ENCODE peak calls at places on chromosome 10, in seven cellular contexts. G is GM23248, V is mammary epithelial cell, N is pancreas, S is foreskin fibroblast, E is upper lobe of right lung, T is cardiac fibroblast. M is an unnamed sample.

GRCh38 chr10:29881336-29881751 is 178.0 kb downstream of the JCAD start:
- DNase-seq in E (no peak), S (peak; percentile 41), N (no peak), V (no peak), T (no peak), G (no peak), M (no peak)

GRCh38 chr10:34045571-34046190 is 711.2 kb upstream of the NRP1 start:
- DNase-seq in S (peak; percentile 51), V (peak; percentile 56), E (no peak), T (peak; percentile 6), G (peak; percentile 38), N (no peak), M (peak; percentile 7)

GRCh38 chr10:21516270-21517131 is 9.0 kb downstream of the SKIDA1 start:
- DNase-seq in S (peak; percentile 86), N (peak; percentile 88), T (peak; percentile 77), G (peak; percentile 85), E (peak; percentile 84), V (peak; percentile 56), M (no peak)

GRCh38 chr10:80535671-80536360 is 1.9 kb upstream of the SH2D4B start:
- DNase-seq in S (peak; percentile 31), G (peak; percentile 40), V (peak; percentile 34), T (peak; percentile 28), N (peak; percentile 90), E (peak; percentile 90), M (no peak)

GRCh38 chr10:42979181-42979580 is 97.7 kb upstream of the RET start:
- DNase-seq in V (no peak), N (no peak), S (no peak), G (no peak), T (no peak), E (no peak), M (no peak)

GRCh38 chr10:119644215-119644826 is 6.9 kb upstream of the BAG3 start:
- DNase-seq in T (no peak), S (no peak), G (peak; percentile 74), N (no peak), E (no peak), V (no peak), M (no peak)

GRCh38 chr10:25725917-25726716 is 207.9 kb upstream of the MYO3A start:
- DNase-seq in N (no peak), T (peak; percentile 78), E (no peak), G (peak; percentile 69), S (peak; percentile 51), V (peak; percentile 32), M (peak; percentile 45)

GRCh38 chr10:76543655-76544054 is 1094.0 kb downstream of the KCNMA1 start:
- DNase-seq in V (no peak), E (no peak), G (peak; percentile 64), N (no peak), S (peak; percentile 53), T (peak; percentile 35), M (no peak)

GRCh38 chr10:101397140-101397539 is 43.2 kb downstream of the BTRC start:
- DNase-seq in V (peak; percentile 22), S (peak; percentile 54), E (no peak), T (peak; percentile 93), N (no peak), G (peak; percentile 72), M (peak; percentile 60)

GRCh38 chr10:89032141-89032814 is 41.7 kb downstream of the FAS start:
- DNase-seq in E (peak; percentile 84), G (peak; percentile 93), V (peak; percentile 95), T (peak; percentile 74), S (peak; percentile 91), N (no peak), M (no peak)

GRCh38 chr10:13787015-13787421 is 200.3 kb downstream of the PRPF18 start:
- DNase-seq in G (no peak), E (no peak), V (peak; percentile 70), N (no peak), S (no peak), T (peak; percentile 81), M (peak; percentile 88)
- H3K4me3 ChIP-seq in G (no peak overlapping the region), E (no peak overlapping the region), V (no peak overlapping the region), N (no peak overlapping the region), S (no peak overlapping the region), T (no peak overlapping the region), M (peak overlapping the region; percentile 47)

DNA sequence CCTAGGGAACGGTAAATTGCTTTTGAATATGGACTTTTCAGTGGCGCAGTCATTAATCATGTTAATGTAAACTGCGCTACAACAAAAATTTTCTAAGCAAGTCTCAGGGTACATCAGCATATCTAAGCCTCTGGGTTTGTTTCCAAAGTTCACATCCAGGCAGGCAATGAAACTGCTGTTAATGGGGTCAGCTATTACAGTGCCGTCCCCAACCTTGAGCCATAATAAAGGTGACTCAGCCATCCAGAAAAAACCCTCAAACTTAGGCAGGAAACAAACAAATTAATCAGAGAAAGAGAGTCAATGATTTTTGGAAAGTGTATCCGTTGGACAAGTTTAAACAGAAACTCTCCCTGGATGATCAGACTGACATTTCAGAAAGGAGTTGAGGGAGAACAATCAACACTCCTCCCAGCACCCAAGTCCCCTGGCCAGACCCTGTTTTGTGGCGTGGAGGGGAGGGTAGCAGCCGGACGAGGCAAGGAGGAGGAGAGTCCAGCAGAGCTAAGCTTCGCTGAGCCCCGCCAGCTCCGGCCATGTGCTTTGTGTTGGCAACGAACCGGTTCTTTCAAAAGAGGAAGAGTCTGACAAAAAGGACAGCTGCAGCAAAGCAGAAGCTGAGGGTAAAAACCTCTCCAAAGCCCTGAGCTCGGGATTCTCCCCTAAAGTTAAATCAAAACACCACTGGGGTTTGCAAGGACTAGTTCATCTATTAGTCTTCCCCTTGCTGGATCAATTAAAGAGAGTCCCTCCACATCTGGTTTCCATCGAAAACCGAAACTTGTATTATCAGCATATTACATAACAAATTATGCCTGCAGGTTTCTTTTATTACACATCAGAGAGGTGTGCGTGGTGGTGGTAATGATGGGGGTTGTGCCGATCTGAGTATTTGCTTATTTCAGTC is 3.6 kb downstream of the FAM53B start:
- DNase-seq in V (peak; percentile 88), T (peak; percentile 67), S (peak; percentile 71), N (no peak), E (peak; percentile 78), G (peak; percentile 74), M (no peak)
- H3K4me3 ChIP-seq in V (peak overlapping the region; percentile 44), T (no peak overlapping the region), S (peak overlapping the region; percentile 24), N (no peak overlapping the region), E (peak overlapping the region; percentile 72), G (peak overlapping the region; percentile 55), M (peak overlapping the region; percentile 15)

DNA sequence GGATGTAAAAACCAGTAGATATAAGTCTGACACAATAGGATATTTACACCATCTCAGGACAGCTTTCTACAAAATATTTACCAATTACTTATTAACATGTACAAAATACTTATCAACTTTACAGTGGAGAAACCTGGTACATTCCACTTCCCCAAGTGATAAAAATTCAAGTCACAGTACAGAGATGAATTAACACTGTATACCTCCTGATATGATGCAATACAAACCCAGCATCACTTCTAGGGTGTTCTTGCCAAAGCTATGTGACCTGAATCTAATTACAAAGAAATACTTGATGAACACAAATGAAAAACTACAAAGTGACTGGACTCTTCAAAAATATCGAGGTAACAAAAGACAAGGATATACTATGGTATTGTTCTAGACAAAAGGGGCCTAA is 156.4 kb upstream of the FGFR2 start:
- DNase-seq in S (no peak), T (no peak), E (no peak), V (no peak), G (no peak), N (no peak), M (no peak)
- H3K4me3 ChIP-seq in S (no peak overlapping the region), T (no peak overlapping the region), E (no peak overlapping the region), V (no peak overlapping the region), G (peak overlapping the region; percentile 33), N (no peak overlapping the region), M (no peak overlapping the region)

GRCh38 chr10:46019170-46019528 is 11.3 kb downstream of the NCOA4 start:
- DNase-seq in V (no peak), E (no peak), T (no peak), G (no peak), N (no peak), S (no peak), M (no peak)

GRCh38 chr10:46018453-46019169 is 11.8 kb downstream of the NCOA4 start:
- DNase-seq in E (no peak), T (peak; percentile 54), V (no peak), N (no peak), S (no peak), G (peak; percentile 42), M (no peak)

GRCh38 chr10:46016190-46016589 is 14.2 kb downstream of the NCOA4 start:
- DNase-seq in V (no peak), T (no peak), E (no peak), N (no peak), S (no peak), G (no peak), M (no peak)

GRCh38 chr10:46016811-46017210 is 13.6 kb downstream of the NCOA4 start:
- DNase-seq in T (no peak), G (no peak), E (no peak), V (no peak), N (no peak), S (no peak), M (no peak)

GRCh38 chr10:46017733-46018132 is 12.7 kb downstream of the NCOA4 start:
- DNase-seq in T (no peak), N (no peak), V (no peak), E (no peak), S (no peak), G (no peak), M (no peak)
- H3K4me3 ChIP-seq in T (no peak overlapping the region), N (no peak overlapping the region), V (no peak overlapping the region), E (no peak overlapping the region), S (no peak overlapping the region), G (no peak overlapping the region), M (no peak overlapping the region)

M was measured in Jurkat, Clone E6-1.